ENCODE peak calls at places on chromosomes 13 and 19, in nine cellular contexts. N is activated CD4-positive, alpha-beta T cell treated with anti-CD3 and anti-CD28 coated beads, Interleukin-2, amount 50 U/mL, for 24 hours; C is effector memory CD8-positive, alpha-beta T cell; J is cardiac fibroblast; B is A172; M is H7; Z is fibroblast of lung; Q is stimulated activated naive B cell treated with anti-CD40 and anti-IgM and Interleukin-4, amounts not matched to agents 10 μg/mL and 1 μg/mL and 100 μg/mL, for 72 hours; F is AG04450. K is an unnamed sample.

GRCh38 chr13:102591988-102592781 is 4.6 kb upstream of the TPP2 start:
- DNase-seq in Z (peak), B (peak), N (peak), J (peak), C (peak), F (peak), M (peak), Q (peak), K (peak)

GRCh38 chr19:17243854-17244617 is 1.7 kb downstream of the NR2F6 start:
- DNase-seq in B (no peak), Q (no peak), C (no peak), N (no peak), F (no peak), J (peak), Z (peak), M (peak), K (no peak)

GRCh38 chr19:15448778-15449619 is 757 bp downstream of the WIZ start:
- DNase-seq in Q (peak), F (no peak), J (no peak), Z (peak), N (no peak), B (no peak), C (no peak), M (peak), K (no peak)

GRCh38 chr19:16375936-16376185 is 51.2 kb downstream of the KLF2 start:
- DNase-seq in C (no peak), F (no peak), Z (no peak), M (no peak), B (no peak), N (no peak), Q (no peak), J (no peak), K (no peak)

GRCh38 chr13:90868321-90868920 is 479.1 kb upstream of the MIR17HG start:
- DNase-seq in C (no peak), B (peak), M (no peak), N (no peak), Q (no peak), J (peak), F (no peak), Z (peak), K (peak)

GRCh38 chr19:43652546-43652874 is 12.9 kb upstream of the CADM4 start:
- DNase-seq in B (no peak), C (no peak), F (no peak), Z (no peak), J (no peak), M (no peak), N (no peak), Q (no peak), K (no peak)

GRCh38 chr13:43020794-43021193 is 2.6 kb upstream of the DNAJC15 start:
- DNase-seq in B (no peak), Z (no peak), F (no peak), Q (no peak), J (no peak), M (no peak), N (no peak), C (no peak), K (no peak)

GRCh38 chr13:41107584-41108014 is 25.0 kb downstream of the KBTBD6 start:
- DNase-seq in B (no peak), Z (no peak), J (no peak), C (no peak), M (peak), N (no peak), Q (no peak), F (no peak), K (no peak)